ENCODE peak calls at places on chromosomes 13 and 19, in seven cellular contexts. One of them, this sample, is unnamed.

GRCh38 chr13:99198630-99199029 is 2.0 kb upstream of the UBAC2 start:
- DNase-seq in stimulated activated CD4-positive, alpha-beta T cell treated with anti-CD3 and anti-CD28 coated beads, Interleukin-1b, Interleukin-23, amount 100 ng/mL, for 4 hours: no peak
- DNase-seq in stimulated activated naive CD8-positive, alpha-beta T cell treated with anti-CD3 and anti-CD28 coated beads, Interleukin-15, amount 100 ng/mL, for 72 hours: no peak
- DNase-seq in NCI-H1417: no peak
- DNase-seq in MM.1S: no peak
- DNase-seq in tibial nerve: no peak
- DNase-seq in NCI-H748 treated with DMSO at 0.1 percent for 48 hours: no peak
- DNase-seq in this sample: no peak

GRCh38 chr13:89518289-89519077 is 1829.0 kb upstream of the MIR17HG start:
- DNase-seq in stimulated activated CD4-positive, alpha-beta T cell treated with anti-CD3 and anti-CD28 coated beads, Interleukin-1b, Interleukin-23, amount 100 ng/mL, for 4 hours: no peak
- DNase-seq in stimulated activated naive CD8-positive, alpha-beta T cell treated with anti-CD3 and anti-CD28 coated beads, Interleukin-15, amount 100 ng/mL, for 72 hours: no peak
- DNase-seq in NCI-H1417: no peak
- DNase-seq in MM.1S: no peak
- DNase-seq in tibial nerve: no peak
- DNase-seq in NCI-H748 treated with DMSO at 0.1 percent for 48 hours: no peak
- DNase-seq in this sample: no peak

GRCh38 chr19:52248256-52248655 is 21.1 kb upstream of the ZNF766 start:
- DNase-seq in stimulated activated CD4-positive, alpha-beta T cell treated with anti-CD3 and anti-CD28 coated beads, Interleukin-1b, Interleukin-23, amount 100 ng/mL, for 4 hours: peak
- DNase-seq in stimulated activated naive CD8-positive, alpha-beta T cell treated with anti-CD3 and anti-CD28 coated beads, Interleukin-15, amount 100 ng/mL, for 72 hours: peak
- DNase-seq in NCI-H1417: peak
- DNase-seq in MM.1S: peak
- DNase-seq in tibial nerve: peak
- DNase-seq in NCI-H748 treated with DMSO at 0.1 percent for 48 hours: peak
- DNase-seq in this sample: peak

GRCh38 chr13:77916481-77916880 is 2.1 kb downstream of the EDNRB start:
- DNase-seq in stimulated activated CD4-positive, alpha-beta T cell treated with anti-CD3 and anti-CD28 coated beads, Interleukin-1b, Interleukin-23, amount 100 ng/mL, for 4 hours: no peak
- DNase-seq in stimulated activated naive CD8-positive, alpha-beta T cell treated with anti-CD3 and anti-CD28 coated beads, Interleukin-15, amount 100 ng/mL, for 72 hours: no peak
- DNase-seq in NCI-H1417: no peak
- DNase-seq in MM.1S: no peak
- DNase-seq in tibial nerve: no peak
- DNase-seq in NCI-H748 treated with DMSO at 0.1 percent for 48 hours: no peak
- DNase-seq in this sample: no peak

GRCh38 chr13:51212808-51213728 is 9.1 kb upstream of the FAM124A start:
- DNase-seq in stimulated activated CD4-positive, alpha-beta T cell treated with anti-CD3 and anti-CD28 coated beads, Interleukin-1b, Interleukin-23, amount 100 ng/mL, for 4 hours: no peak
- DNase-seq in stimulated activated naive CD8-positive, alpha-beta T cell treated with anti-CD3 and anti-CD28 coated beads, Interleukin-15, amount 100 ng/mL, for 72 hours: no peak
- DNase-seq in NCI-H1417: no peak
- DNase-seq in MM.1S: no peak
- DNase-seq in tibial nerve: no peak
- DNase-seq in NCI-H748 treated with DMSO at 0.1 percent for 48 hours: no peak
- DNase-seq in this sample: no peak

GRCh38 chr19:36340786-36341386 is 38.1 kb downstream of the ZFP14 start:
- DNase-seq in stimulated activated CD4-positive, alpha-beta T cell treated with anti-CD3 and anti-CD28 coated beads, Interleukin-1b, Interleukin-23, amount 100 ng/mL, for 4 hours: no peak
- DNase-seq in stimulated activated naive CD8-positive, alpha-beta T cell treated with anti-CD3 and anti-CD28 coated beads, Interleukin-15, amount 100 ng/mL, for 72 hours: no peak
- DNase-seq in NCI-H1417: no peak
- DNase-seq in MM.1S: no peak
- DNase-seq in tibial nerve: no peak
- DNase-seq in NCI-H748 treated with DMSO at 0.1 percent for 48 hours: no peak
- DNase-seq in this sample: no peak

GRCh38 chr19:11191273-11191755 is 6.0 kb downstream of the KANK2 start:
- DNase-seq in stimulated activated CD4-positive, alpha-beta T cell treated with anti-CD3 and anti-CD28 coated beads, Interleukin-1b, Interleukin-23, amount 100 ng/mL, for 4 hours: no peak
- DNase-seq in stimulated activated naive CD8-positive, alpha-beta T cell treated with anti-CD3 and anti-CD28 coated beads, Interleukin-15, amount 100 ng/mL, for 72 hours: no peak
- DNase-seq in NCI-H1417: no peak
- DNase-seq in MM.1S: no peak
- DNase-seq in tibial nerve: peak
- DNase-seq in NCI-H748 treated with DMSO at 0.1 percent for 48 hours: no peak
- DNase-seq in this sample: no peak

GRCh38 chr19:1243768-1244692 is 2.5 kb downstream of the ATP5F1D start:
- DNase-seq in stimulated activated CD4-positive, alpha-beta T cell treated with anti-CD3 and anti-CD28 coated beads, Interleukin-1b, Interleukin-23, amount 100 ng/mL, for 4 hours: peak
- DNase-seq in stimulated activated naive CD8-positive, alpha-beta T cell treated with anti-CD3 and anti-CD28 coated beads, Interleukin-15, amount 100 ng/mL, for 72 hours: peak
- DNase-seq in NCI-H1417: peak
- DNase-seq in MM.1S: peak
- DNase-seq in tibial nerve: no peak
- DNase-seq in NCI-H748 treated with DMSO at 0.1 percent for 48 hours: no peak
- DNase-seq in this sample: peak

GRCh38 chr13:62176051-62176450 is 760.4 kb upstream of the PCDH20 start:
- DNase-seq in stimulated activated CD4-positive, alpha-beta T cell treated with anti-CD3 and anti-CD28 coated beads, Interleukin-1b, Interleukin-23, amount 100 ng/mL, for 4 hours: no peak
- DNase-seq in stimulated activated naive CD8-positive, alpha-beta T cell treated with anti-CD3 and anti-CD28 coated beads, Interleukin-15, amount 100 ng/mL, for 72 hours: no peak
- DNase-seq in NCI-H1417: no peak
- DNase-seq in MM.1S: no peak
- DNase-seq in tibial nerve: no peak
- DNase-seq in NCI-H748 treated with DMSO at 0.1 percent for 48 hours: no peak
- DNase-seq in this sample: no peak

GRCh38 chr13:27036236-27036981 is 135.2 kb downstream of the USP12 start:
- DNase-seq in stimulated activated CD4-positive, alpha-beta T cell treated with anti-CD3 and anti-CD28 coated beads, Interleukin-1b, Interleukin-23, amount 100 ng/mL, for 4 hours: no peak
- DNase-seq in stimulated activated naive CD8-positive, alpha-beta T cell treated with anti-CD3 and anti-CD28 coated beads, Interleukin-15, amount 100 ng/mL, for 72 hours: no peak
- DNase-seq in NCI-H1417: no peak
- DNase-seq in MM.1S: no peak
- DNase-seq in tibial nerve: no peak
- DNase-seq in NCI-H748 treated with DMSO at 0.1 percent for 48 hours: no peak
- DNase-seq in this sample: no peak

GRCh38 chr19:56813531-56813930 is 27.0 kb downstream of the PEG3 start:
- DNase-seq in stimulated activated CD4-positive, alpha-beta T cell treated with anti-CD3 and anti-CD28 coated beads, Interleukin-1b, Interleukin-23, amount 100 ng/mL, for 4 hours: no peak
- DNase-seq in stimulated activated naive CD8-positive, alpha-beta T cell treated with anti-CD3 and anti-CD28 coated beads, Interleukin-15, amount 100 ng/mL, for 72 hours: no peak
- DNase-seq in NCI-H1417: no peak
- DNase-seq in MM.1S: no peak
- DNase-seq in tibial nerve: no peak
- DNase-seq in NCI-H748 treated with DMSO at 0.1 percent for 48 hours: no peak
- DNase-seq in this sample: no peak

GRCh38 chr13:98810746-98811145 is 58.3 kb upstream of the SLC15A1 start:
- DNase-seq in stimulated activated CD4-positive, alpha-beta T cell treated with anti-CD3 and anti-CD28 coated beads, Interleukin-1b, Interleukin-23, amount 100 ng/mL, for 4 hours: no peak
- DNase-seq in stimulated activated naive CD8-positive, alpha-beta T cell treated with anti-CD3 and anti-CD28 coated beads, Interleukin-15, amount 100 ng/mL, for 72 hours: no peak
- DNase-seq in NCI-H1417: no peak
- DNase-seq in MM.1S: no peak
- DNase-seq in tibial nerve: no peak
- DNase-seq in NCI-H748 treated with DMSO at 0.1 percent for 48 hours: no peak
- DNase-seq in this sample: no peak